ENCODE peak calls at places on chromosomes 16 and 17, in five cellular contexts. One of them, this sample, is unnamed.
A peak's percentile ranks its signal among the peaks of the same experiment; 100 is the strongest.

GRCh38 chr16:29784901-29785500 is 5.5 kb upstream of the KIF22 start:
- DNase-seq in glutamatergic neuron: peak; percentile 87
- DNase-seq in lower lobe of right lung: peak; percentile 83
- DNase-seq in LNCaP clone FGC: no peak
- DNase-seq in dorsolateral prefrontal cortex: peak; percentile 76
- DNase-seq in this sample: peak; percentile 65

GRCh38 chr17:3695129-3695722 is 729 bp downstream of the P2RX5 start:
- DNase-seq in glutamatergic neuron: no peak
- DNase-seq in dorsolateral prefrontal cortex: no peak
- DNase-seq in lower lobe of right lung: no peak
- DNase-seq in LNCaP clone FGC: no peak
- DNase-seq in this sample: no peak

GRCh38 chr17:70804161-70804560 is 634.8 kb downstream of the KCNJ2 start:
- DNase-seq in dorsolateral prefrontal cortex: no peak
- DNase-seq in glutamatergic neuron: no peak
- DNase-seq in LNCaP clone FGC: no peak
- DNase-seq in lower lobe of right lung: no peak
- DNase-seq in this sample: no peak

GRCh38 chr16:23318639-23319038 is 16.5 kb downstream of the SCNN1B start:
- DNase-seq in glutamatergic neuron: no peak
- DNase-seq in dorsolateral prefrontal cortex: no peak
- DNase-seq in LNCaP clone FGC: no peak
- DNase-seq in lower lobe of right lung: peak; percentile 74
- DNase-seq in this sample: no peak

GRCh38 chr16:61897657-61898056 is 138.6 kb downstream of the CDH8 start:
- DNase-seq in dorsolateral prefrontal cortex: no peak
- DNase-seq in lower lobe of right lung: no peak
- DNase-seq in glutamatergic neuron: no peak
- DNase-seq in LNCaP clone FGC: no peak
- DNase-seq in this sample: no peak

GRCh38 chr17:33046361-33047255 is 55.0 kb downstream of the SPACA3 start:
- DNase-seq in LNCaP clone FGC: no peak
- DNase-seq in dorsolateral prefrontal cortex: no peak
- DNase-seq in glutamatergic neuron: no peak
- DNase-seq in lower lobe of right lung: no peak
- DNase-seq in this sample: no peak

GRCh38 chr16:58332997-58333700 is 38.3 kb upstream of the PRSS54 start:
- DNase-seq in LNCaP clone FGC: no peak
- DNase-seq in glutamatergic neuron: no peak
- DNase-seq in lower lobe of right lung: no peak
- DNase-seq in dorsolateral prefrontal cortex: no peak
- DNase-seq in this sample: no peak

GRCh38 chr17:44348234-44348987 is 3.3 kb downstream of the GRN start:
- DNase-seq in lower lobe of right lung: peak; percentile 76
- DNase-seq in glutamatergic neuron: no peak
- DNase-seq in LNCaP clone FGC: no peak
- DNase-seq in dorsolateral prefrontal cortex: no peak
- DNase-seq in this sample: peak; percentile 72

GRCh38 chr16:30697264-30698138 is 1.5 kb upstream of the SRCAP start:
- DNase-seq in lower lobe of right lung: no peak
- DNase-seq in dorsolateral prefrontal cortex: peak; percentile 99
- DNase-seq in LNCaP clone FGC: no peak
- DNase-seq in glutamatergic neuron: no peak
- DNase-seq in this sample: no peak

GRCh38 chr17:57682667-57683066 is 62.4 kb downstream of the CCDC182 start:
- DNase-seq in dorsolateral prefrontal cortex: no peak
- DNase-seq in glutamatergic neuron: no peak
- DNase-seq in LNCaP clone FGC: no peak
- DNase-seq in lower lobe of right lung: no peak
- DNase-seq in this sample: no peak

GRCh38 chr17:42050360-42051012 is at the start of gene C17orf113:
- DNase-seq in LNCaP clone FGC: no peak
- DNase-seq in lower lobe of right lung: peak; percentile 71
- DNase-seq in glutamatergic neuron: peak; percentile 80
- DNase-seq in dorsolateral prefrontal cortex: peak; percentile 75
- DNase-seq in this sample: peak; percentile 52

GRCh38 chr17:17498606-17499301 is 2.6 kb upstream of the RASD1 start:
- DNase-seq in dorsolateral prefrontal cortex: no peak
- DNase-seq in lower lobe of right lung: no peak
- DNase-seq in glutamatergic neuron: no peak
- DNase-seq in LNCaP clone FGC: no peak
- DNase-seq in this sample: no peak

GRCh38 chr17:17496189-17497064 is at the start of gene RASD1:
- DNase-seq in lower lobe of right lung: peak; percentile 92
- DNase-seq in LNCaP clone FGC: peak; percentile 44
- DNase-seq in glutamatergic neuron: peak; percentile 95
- DNase-seq in dorsolateral prefrontal cortex: peak; percentile 97
- DNase-seq in this sample: peak; percentile 81

GRCh38 chr17:17495448-17496188 is 577 bp downstream of the RASD1 start:
- DNase-seq in dorsolateral prefrontal cortex: peak; percentile 30
- DNase-seq in glutamatergic neuron: no peak
- DNase-seq in lower lobe of right lung: peak; percentile 62
- DNase-seq in LNCaP clone FGC: no peak
- DNase-seq in this sample: no peak

GRCh38 chr17:17497845-17498520 is 1.8 kb upstream of the RASD1 start:
- DNase-seq in dorsolateral prefrontal cortex: no peak
- DNase-seq in glutamatergic neuron: no peak
- DNase-seq in lower lobe of right lung: no peak
- DNase-seq in LNCaP clone FGC: no peak
- DNase-seq in this sample: no peak

DNA sequence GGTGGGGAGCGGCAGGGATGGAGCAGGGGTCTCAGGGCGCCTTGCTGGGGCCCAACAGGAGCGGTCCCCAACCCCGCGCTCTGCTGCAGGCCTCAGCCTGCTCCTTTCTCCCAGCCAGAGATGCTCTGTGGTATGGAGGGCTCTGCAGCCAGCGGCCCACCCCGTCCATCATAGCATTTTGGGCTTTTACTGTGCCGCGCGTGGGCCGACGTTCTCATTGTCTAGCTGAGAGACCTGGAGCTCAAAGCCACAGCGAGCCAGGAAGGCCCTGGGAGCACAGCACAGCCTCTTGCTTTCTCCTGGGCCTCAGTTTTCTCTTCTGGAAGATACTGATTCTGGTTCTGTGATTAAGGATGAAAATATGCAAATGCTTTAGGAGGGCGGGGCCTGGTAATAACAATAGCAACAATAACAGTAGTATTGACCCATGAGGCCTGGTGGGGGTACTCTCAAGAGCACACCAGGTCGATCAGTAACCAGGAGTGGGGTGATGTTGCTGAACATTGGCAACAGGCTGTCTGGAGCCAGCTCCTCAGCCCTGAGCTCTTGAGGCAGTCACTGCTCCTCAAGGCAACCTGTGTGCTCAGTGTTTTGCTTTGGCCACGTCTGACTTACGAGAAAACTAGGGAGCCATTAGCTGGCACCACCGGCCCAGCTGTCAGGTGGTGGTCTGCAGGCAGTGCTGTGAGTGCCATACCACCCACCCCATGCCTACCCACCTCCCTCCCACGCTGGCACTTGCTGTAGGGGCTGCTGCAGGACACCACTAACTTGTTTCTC is 1.1 kb upstream of the RASD1 start:
- DNase-seq in glutamatergic neuron: no peak
- DNase-seq in lower lobe of right lung: no peak
- DNase-seq in LNCaP clone FGC: no peak
- DNase-seq in dorsolateral prefrontal cortex: no peak
- DNase-seq in this sample: no peak
- TF ChIP-seq CTCF in glutamatergic neuron: peak; percentile 26
- TF ChIP-seq CTCF in lower lobe of right lung: peak; percentile 5
- TF ChIP-seq CTCF in LNCaP clone FGC: no peak
- TF ChIP-seq CTCF in dorsolateral prefrontal cortex: no peak
- TF ChIP-seq CTCF in this sample: no peak

GRCh38 chr17:50583636-50584035 is 23.1 kb downstream of the CACNA1G start:
- DNase-seq in dorsolateral prefrontal cortex: no peak
- DNase-seq in glutamatergic neuron: no peak
- DNase-seq in LNCaP clone FGC: no peak
- DNase-seq in lower lobe of right lung: no peak
- DNase-seq in this sample: no peak

GRCh38 chr17:50585346-50585745 is 24.8 kb downstream of the CACNA1G start:
- DNase-seq in glutamatergic neuron: no peak
- DNase-seq in lower lobe of right lung: no peak
- DNase-seq in dorsolateral prefrontal cortex: no peak
- DNase-seq in LNCaP clone FGC: no peak
- DNase-seq in this sample: no peak

GRCh38 chr17:50582741-50583140 is 22.2 kb downstream of the CACNA1G start:
- DNase-seq in dorsolateral prefrontal cortex: no peak
- DNase-seq in LNCaP clone FGC: no peak
- DNase-seq in lower lobe of right lung: no peak
- DNase-seq in glutamatergic neuron: no peak
- DNase-seq in this sample: no peak

GRCh38 chr17:50584749-50585148 is 24.2 kb downstream of the CACNA1G start:
- DNase-seq in LNCaP clone FGC: no peak
- DNase-seq in lower lobe of right lung: no peak
- DNase-seq in dorsolateral prefrontal cortex: no peak
- DNase-seq in glutamatergic neuron: no peak
- DNase-seq in this sample: no peak

DNA sequence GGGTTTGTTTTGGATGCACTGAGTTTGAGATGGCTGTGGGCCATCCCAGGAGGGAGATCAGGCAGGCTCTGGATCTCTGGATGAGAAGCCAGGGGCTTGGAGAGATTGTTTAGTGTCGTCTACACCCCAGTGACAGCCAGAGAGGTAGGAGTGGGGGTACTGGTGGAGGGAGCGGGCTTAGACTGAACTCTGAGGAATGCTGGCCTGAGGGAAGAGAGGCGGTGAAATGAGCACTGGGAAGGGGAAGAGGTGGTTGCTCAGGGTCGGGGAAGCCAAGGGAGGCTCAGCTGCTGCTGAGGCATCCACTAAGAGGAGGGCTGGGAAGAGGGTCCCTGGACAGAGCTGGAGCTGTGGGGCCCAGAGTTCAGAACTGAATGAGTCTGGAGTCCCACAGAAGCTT is 23.6 kb downstream of the CACNA1G start:
- DNase-seq in glutamatergic neuron: no peak
- DNase-seq in LNCaP clone FGC: no peak
- DNase-seq in dorsolateral prefrontal cortex: no peak
- DNase-seq in lower lobe of right lung: no peak
- DNase-seq in this sample: no peak
- TF ChIP-seq CTCF in glutamatergic neuron: no peak
- TF ChIP-seq CTCF in LNCaP clone FGC: no peak
- TF ChIP-seq CTCF in dorsolateral prefrontal cortex: no peak
- TF ChIP-seq CTCF in lower lobe of right lung: no peak
- TF ChIP-seq CTCF in this sample: no peak

DNA sequence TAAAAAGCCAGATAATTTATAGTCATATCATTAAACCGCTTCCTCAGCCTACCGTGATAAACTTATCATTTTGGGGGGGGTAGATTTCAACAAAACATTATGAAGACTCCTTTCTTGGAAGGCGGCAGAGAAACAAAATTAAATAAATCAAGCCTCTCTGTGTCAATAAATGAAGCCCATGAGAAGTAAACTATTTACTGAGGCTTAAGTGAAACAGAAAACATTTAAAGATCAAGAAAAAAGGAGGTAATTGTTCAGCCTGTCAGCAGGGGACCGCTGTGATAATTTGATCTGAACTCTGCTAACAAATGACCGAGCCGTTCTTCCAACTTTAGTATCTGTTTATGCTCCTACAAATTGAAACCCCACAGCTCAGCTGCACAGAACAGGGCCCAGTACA is 298.3 kb upstream of the IRX5 start:
- DNase-seq in LNCaP clone FGC: no peak
- DNase-seq in glutamatergic neuron: no peak
- DNase-seq in lower lobe of right lung: no peak
- DNase-seq in dorsolateral prefrontal cortex: no peak
- DNase-seq in this sample: no peak
- TF ChIP-seq CTCF in LNCaP clone FGC: no peak
- TF ChIP-seq CTCF in glutamatergic neuron: no peak
- TF ChIP-seq CTCF in lower lobe of right lung: no peak
- TF ChIP-seq CTCF in dorsolateral prefrontal cortex: no peak
- TF ChIP-seq CTCF in this sample: no peak

GRCh38 chr17:77914440-77915254 is 43.9 kb upstream of the TNRC6C start:
- DNase-seq in lower lobe of right lung: no peak
- DNase-seq in LNCaP clone FGC: no peak
- DNase-seq in glutamatergic neuron: no peak
- DNase-seq in dorsolateral prefrontal cortex: no peak
- DNase-seq in this sample: no peak
- TF ChIP-seq CTCF in lower lobe of right lung: no peak
- TF ChIP-seq CTCF in LNCaP clone FGC: peak; percentile 73
- TF ChIP-seq CTCF in glutamatergic neuron: no peak
- TF ChIP-seq CTCF in dorsolateral prefrontal cortex: no peak
- TF ChIP-seq CTCF in this sample: no peak

GRCh38 chr16:83967838-83968482 is at the start of gene NECAB2:
- DNase-seq in glutamatergic neuron: peak; percentile 78
- DNase-seq in dorsolateral prefrontal cortex: peak; percentile 54
- DNase-seq in lower lobe of right lung: peak; percentile 66
- DNase-seq in LNCaP clone FGC: no peak
- DNase-seq in this sample: no peak
- TF ChIP-seq CTCF in glutamatergic neuron: peak; percentile 56
- TF ChIP-seq CTCF in dorsolateral prefrontal cortex: peak; percentile 68
- TF ChIP-seq CTCF in lower lobe of right lung: peak; percentile 59
- TF ChIP-seq CTCF in LNCaP clone FGC: peak; percentile 81
- TF ChIP-seq CTCF in this sample: no peak